ENCODE peak calls at places on chromosome 19, in four cellular contexts. E, W, G and A are unnamed samples.

GRCh38 chr19:45179063-45179847 is 671 bp downstream of the BLOC1S3 start:
- DNase-seq in W (no peak), G (no peak), E (peak), A (no peak)

GRCh38 chr19:8610041-8610927 is at the start of gene ADAMTS10:
- DNase-seq in G (peak), W (no peak), E (peak), A (peak)

GRCh38 chr19:800360-801029 is 3.2 kb downstream of the PTBP1 start:
- DNase-seq in G (no peak), W (no peak), E (no peak), A (no peak)

GRCh38 chr19:728011-728410 is 19.3 kb downstream of the PALM start:
- DNase-seq in E (no peak), G (no peak), W (no peak), A (no peak)

GRCh38 chr19:45075215-45076028 is 856 bp downstream of the ZNF296 start:
- DNase-seq in W (no peak), G (peak), E (no peak), A (peak)

GRCh38 chr19:44685877-44686276 is 13.1 kb upstream of the CEACAM16 start:
- DNase-seq in W (no peak), E (peak), G (no peak), A (no peak)

GRCh38 chr19:49684251-49684982 is 5.0 kb upstream of the ADM5 start:
- DNase-seq in G (peak), W (no peak), E (no peak), A (peak)

GRCh38 chr19:33302974-33303790 is 848 bp upstream of the CEBPA start:
- DNase-seq in W (no peak), E (peak), G (peak), A (peak)

GRCh38 chr19:52492991-52493470 is 34.4 kb upstream of the ZNF808 start:
- DNase-seq in G (peak), W (peak), E (no peak), A (peak)

GRCh38 chr19:51226068-51226467 is 1.2 kb downstream of the CD33 start:
- DNase-seq in E (no peak), G (no peak), W (no peak), A (no peak)

GRCh38 chr19:55443045-55443823 is at the start of gene SHISA7:
- DNase-seq in E (no peak), G (no peak), W (no peak), A (no peak)

GRCh38 chr19:48500830-48501445 is 10.7 kb downstream of the LMTK3 start:
- DNase-seq in E (no peak), W (no peak), G (no peak), A (peak)

GRCh38 chr19:48499352-48500090 is 12.1 kb downstream of the LMTK3 start:
- DNase-seq in G (no peak), E (no peak), W (no peak), A (no peak)

GRCh38 chr19:48501446-48501960 is 10.1 kb downstream of the LMTK3 start:
- DNase-seq in G (peak), W (peak), E (no peak), A (peak)

GRCh38 chr19:48501961-48502719 is 9.5 kb downstream of the LMTK3 start:
- DNase-seq in E (no peak), G (peak), W (peak), A (peak)

GRCh38 chr19:48502720-48503018 is 9.0 kb downstream of the LMTK3 start:
- DNase-seq in G (no peak), W (no peak), E (no peak), A (no peak)
- H3K23ac ChIP-seq in G (no peak), W (no peak), E (no peak), A (no peak)

DNA sequence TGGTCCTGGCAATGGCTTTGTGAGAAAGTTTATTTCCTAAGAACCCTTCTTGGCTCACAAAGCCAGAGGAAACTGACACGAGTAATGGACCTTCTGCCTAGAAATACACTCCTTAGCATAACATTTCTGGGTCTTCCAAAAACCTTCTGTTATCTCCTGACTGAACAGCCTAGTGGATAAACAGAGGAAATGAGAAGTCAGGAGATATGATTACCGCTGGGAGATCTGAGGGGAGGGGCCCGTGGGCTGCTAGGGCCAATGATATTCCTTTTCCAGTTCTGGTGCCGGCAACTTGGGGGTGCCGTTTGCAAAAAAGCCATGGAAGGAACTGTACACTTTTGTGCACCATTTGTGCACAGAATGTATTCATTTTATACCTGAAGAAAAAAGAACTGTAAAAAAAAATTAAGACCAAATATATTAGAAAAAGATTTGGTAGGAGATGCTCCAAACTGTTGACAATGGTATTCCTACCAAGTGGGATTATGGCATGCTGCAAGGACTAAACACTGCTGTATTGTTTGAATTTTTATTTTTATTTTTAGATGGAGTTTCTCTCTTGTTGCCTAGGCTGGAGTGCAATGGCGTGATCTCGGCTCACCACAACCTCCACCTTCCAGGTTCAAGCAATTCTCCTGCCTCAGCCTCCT is 4.7 kb upstream of the SPC24 start:
- DNase-seq in W (no peak), G (no peak), E (peak), A (no peak)
- H4K5ac ChIP-seq in W (no peak), G (no peak), E (no peak), A (no peak)

DNA sequence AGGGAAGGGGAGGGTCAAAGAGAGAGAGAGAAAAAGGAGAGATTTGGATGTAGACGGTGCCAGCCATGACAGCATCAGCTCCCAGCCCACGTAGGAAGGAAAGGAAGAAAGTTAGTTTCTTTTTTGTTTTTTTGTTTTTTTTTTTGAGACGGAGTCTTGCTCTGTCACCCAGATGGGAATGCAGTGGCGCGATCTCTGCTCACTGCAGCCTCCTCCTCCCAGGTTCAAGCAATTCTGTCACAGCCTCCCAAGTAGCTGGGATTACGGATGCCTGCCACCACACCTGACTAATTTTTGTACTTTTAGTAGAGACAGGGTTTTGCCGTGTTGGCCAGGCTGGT is 27.6 kb downstream of the ELL start:
- DNase-seq in W (no peak), G (no peak), E (peak), A (no peak)
- H3K56ac ChIP-seq in W (no peak), G (no peak), E (no peak), A (no peak)

DNA sequence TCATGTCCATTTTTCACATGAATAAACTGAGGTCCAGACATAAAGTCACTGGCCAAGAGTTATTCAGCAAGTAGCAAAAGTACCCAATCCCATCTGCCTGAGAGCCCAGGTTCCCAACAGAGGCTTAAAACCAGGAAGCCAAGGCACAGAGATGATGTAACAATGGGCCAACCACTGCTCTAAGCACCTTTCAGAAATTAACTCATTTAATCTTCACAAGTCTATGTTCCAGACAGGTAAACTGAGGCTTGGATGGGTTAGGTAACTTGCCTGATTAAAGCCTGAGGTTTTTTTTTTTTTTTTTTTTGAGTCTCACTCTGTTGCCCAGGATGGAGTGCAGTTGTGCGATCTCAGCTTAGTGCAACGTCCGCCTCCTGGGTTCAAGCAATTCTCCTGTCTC is 4.0 kb upstream of the DYRK1B start:
- DNase-seq in G (no peak), W (no peak), E (no peak), A (no peak)
- H3K23ac ChIP-seq in G (no peak), W (no peak), E (no peak), A (no peak)

GRCh38 chr19:2035590-2035991 is 15.5 kb downstream of the MKNK2 start:
- DNase-seq in E (no peak), W (no peak), G (no peak), A (peak)

GRCh38 chr19:2036424-2036823 is 14.6 kb downstream of the MKNK2 start:
- DNase-seq in W (no peak), G (no peak), E (no peak), A (no peak)

GRCh38 chr19:2033825-2034159 is 17.3 kb downstream of the MKNK2 start:
- DNase-seq in W (no peak), E (no peak), G (no peak), A (peak)

GRCh38 chr19:2033115-2033824 is 17.8 kb upstream of the BTBD2 start:
- DNase-seq in E (no peak), W (no peak), G (no peak), A (no peak)

GRCh38 chr19:2034729-2035589 is 16.1 kb downstream of the MKNK2 start:
- DNase-seq in E (peak), G (peak), W (peak), A (peak)
- H4K5ac ChIP-seq in E (no peak), G (no peak), W (peak), A (no peak)

GRCh38 chr19:18606281-18607221 is at the start of gene CRLF1:
- DNase-seq in W (no peak), G (no peak), E (no peak), A (no peak)

GRCh38 chr19:18604820-18605159 is 1.8 kb downstream of the CRLF1 start:
- DNase-seq in W (no peak), E (no peak), G (no peak), A (no peak)

GRCh38 chr19:18605196-18605545 is 1.4 kb downstream of the CRLF1 start:
- DNase-seq in E (no peak), W (no peak), G (no peak), A (no peak)

GRCh38 chr19:18603958-18604819 is 2.4 kb downstream of the CRLF1 start:
- DNase-seq in G (no peak), E (no peak), W (no peak), A (no peak)

DNA sequence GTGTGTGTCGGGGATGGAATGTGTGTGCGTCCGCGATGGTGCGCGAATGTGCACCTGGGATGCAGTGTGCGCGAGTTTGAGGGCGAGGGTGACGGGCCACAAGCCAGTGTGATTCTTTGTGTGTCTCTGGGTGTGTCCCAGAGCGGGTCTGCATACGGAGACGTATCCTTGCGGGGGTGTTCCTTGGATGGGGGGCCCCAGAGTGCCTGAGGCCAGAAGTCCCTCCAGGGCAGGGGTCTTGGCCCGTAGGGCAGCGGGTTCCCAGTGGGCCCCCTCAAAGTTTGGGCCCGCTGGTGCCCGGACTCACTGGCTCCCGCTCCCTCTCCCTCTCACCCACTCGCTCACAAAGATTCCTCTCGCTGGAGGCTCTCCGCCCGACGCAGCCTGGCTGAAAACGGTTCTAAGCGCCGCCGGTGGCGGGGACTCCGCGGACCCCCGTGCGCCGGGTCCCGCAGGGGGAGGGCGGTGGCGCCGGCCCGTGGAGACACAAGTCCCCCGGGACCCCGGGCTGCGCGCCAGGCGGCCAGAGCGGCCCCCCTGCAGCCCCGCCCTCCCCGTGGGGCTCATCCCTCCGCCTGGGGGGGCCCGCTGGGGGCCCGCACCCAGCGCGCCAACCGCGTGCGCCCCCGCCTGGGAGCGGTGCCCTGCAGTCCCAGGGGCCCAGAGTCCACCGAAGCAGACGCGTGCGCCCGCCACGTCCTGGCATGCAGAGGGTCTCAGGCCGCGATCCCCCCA is 886 bp downstream of the CRLF1 start:
- DNase-seq in E (no peak), W (no peak), G (no peak), A (no peak)
- H3K56ac ChIP-seq in E (no peak), W (no peak), G (peak), A (no peak)

DNA sequence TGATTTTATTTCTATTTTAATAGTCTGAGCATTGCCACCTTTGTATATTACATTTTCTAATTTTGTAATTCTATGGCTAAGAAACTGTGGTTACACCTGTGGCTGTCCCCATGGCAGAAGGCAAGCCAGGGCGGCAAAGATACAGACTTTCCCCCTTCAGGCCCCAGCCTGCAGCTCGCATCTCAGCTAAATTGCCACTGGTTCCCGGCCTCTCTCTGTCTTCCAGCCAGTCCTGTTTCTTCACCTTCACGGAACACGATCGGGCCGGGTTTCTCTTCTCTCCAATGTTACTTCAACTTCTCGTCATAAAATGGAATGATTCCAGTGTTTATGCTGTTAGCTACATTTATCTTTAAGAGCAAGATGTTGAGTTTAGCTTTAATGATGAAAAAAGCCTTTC is 124.5 kb upstream of the ZNF507 start:
- DNase-seq in E (no peak), G (no peak), W (no peak), A (no peak)
- H3K23ac ChIP-seq in E (no peak), G (no peak), W (no peak), A (no peak)